ENCODE peak calls at places on chromosomes 5 and 9, in five cellular contexts. One of them, this sample, is unnamed.

GRCh38 chr9:77010527-77010926 is 8.9 kb upstream of the FOXB2 start:
- DNase-seq in cardiac fibroblast: no peak
- DNase-seq in DMS153: peak; percentile 31
- DNase-seq in Kasumi-1: no peak
- DNase-seq in kidney epithelial cell: no peak
- DNase-seq in this sample: no peak

GRCh38 chr9:112232233-112232632 is 57.1 kb upstream of the SUSD1 start:
- DNase-seq in cardiac fibroblast: no peak
- DNase-seq in kidney epithelial cell: no peak
- DNase-seq in Kasumi-1: no peak
- DNase-seq in DMS153: no peak
- DNase-seq in this sample: no peak

GRCh38 chr5:144698454-144698853 is 527.8 kb downstream of the KCTD16 start:
- DNase-seq in DMS153: no peak
- DNase-seq in kidney epithelial cell: no peak
- DNase-seq in Kasumi-1: no peak
- DNase-seq in cardiac fibroblast: peak; percentile 37
- DNase-seq in this sample: no peak

GRCh38 chr9:128706671-128707381 is 4.5 kb downstream of the PKN3 start:
- DNase-seq in cardiac fibroblast: no peak
- DNase-seq in Kasumi-1: no peak
- DNase-seq in kidney epithelial cell: no peak
- DNase-seq in DMS153: no peak
- DNase-seq in this sample: no peak

GRCh38 chr5:107157811-107158210 is 512.9 kb downstream of the EFNA5 start:
- DNase-seq in DMS153: no peak
- DNase-seq in cardiac fibroblast: no peak
- DNase-seq in Kasumi-1: no peak
- DNase-seq in kidney epithelial cell: no peak
- DNase-seq in this sample: no peak

GRCh38 chr9:84169240-84169639 is 171.3 kb downstream of the SLC28A3 start:
- DNase-seq in kidney epithelial cell: peak; percentile 16
- DNase-seq in Kasumi-1: no peak
- DNase-seq in DMS153: no peak
- DNase-seq in cardiac fibroblast: peak; percentile 75
- DNase-seq in this sample: no peak

GRCh38 chr5:155455791-155456514 is 442.4 kb downstream of the KIF4B start:
- DNase-seq in Kasumi-1: no peak
- DNase-seq in kidney epithelial cell: no peak
- DNase-seq in cardiac fibroblast: no peak
- DNase-seq in DMS153: no peak
- DNase-seq in this sample: peak; percentile 68

GRCh38 chr5:67166460-67166871 is 30.1 kb downstream of the CD180 start:
- DNase-seq in cardiac fibroblast: no peak
- DNase-seq in Kasumi-1: peak; percentile 75
- DNase-seq in DMS153: no peak
- DNase-seq in kidney epithelial cell: no peak
- DNase-seq in this sample: no peak

GRCh38 chr5:141611289-141611688 is 7.5 kb downstream of the DIAPH1 start:
- DNase-seq in cardiac fibroblast: no peak
- DNase-seq in Kasumi-1: no peak
- DNase-seq in DMS153: no peak
- DNase-seq in kidney epithelial cell: no peak
- DNase-seq in this sample: peak; percentile 50